ENCODE peak calls at places on chromosomes 11 and 22, in five cellular contexts. O is cardiac muscle cell; L is NCI-H1105 treated with DMSO at 0.1 percent for 48 hours; W is A172; Z is CD8-positive, alpha-beta memory T cell. I is an unnamed sample.
A peak's percentile ranks its signal among the peaks of the same experiment; 100 is the strongest.

GRCh38 chr11:17979770-17980371 is 33.0 kb downstream of the SERGEF start:
- DNase-seq in L (peak; percentile 67), W (peak; percentile 44), Z (peak; percentile 12), O (peak; percentile 22), I (peak; percentile 16)

GRCh38 chr22:28833276-28833923 is 33.0 kb upstream of the XBP1 start:
- DNase-seq in O (no peak), L (no peak), Z (no peak), W (no peak), I (no peak)

GRCh38 chr22:50671641-50672040 is 982 bp upstream of the SHANK3 start:
- DNase-seq in L (no peak), Z (no peak), W (no peak), O (no peak), I (peak; percentile 56)

GRCh38 chr11:10930224-10930960 is 72.5 kb upstream of the ZBED5 start:
- DNase-seq in W (peak; percentile 21), O (no peak), L (peak; percentile 31), Z (peak; percentile 7), I (no peak)

GRCh38 chr11:103587951-103588788 is 448.3 kb upstream of the DDI1 start:
- DNase-seq in W (no peak), O (no peak), Z (no peak), L (peak; percentile 87), I (no peak)

GRCh38 chr11:6473481-6474422 is at the start of gene TRIM3:
- DNase-seq in W (peak; percentile 75), L (peak; percentile 79), Z (peak; percentile 80), O (peak; percentile 94), I (peak; percentile 97)

GRCh38 chr11:27557223-27557622 is 50.7 kb upstream of the LIN7C start:
- DNase-seq in Z (no peak), L (no peak), W (no peak), O (peak; percentile 5), I (no peak)

GRCh38 chr22:24137595-24137994 is 43.7 kb upstream of the SUSD2 start:
- DNase-seq in Z (no peak), O (peak; percentile 81), L (no peak), W (no peak), I (peak; percentile 62)

GRCh38 chr22:24417901-24418641 is 9.3 kb upstream of the ADORA2A start:
- DNase-seq in W (no peak), Z (no peak), O (peak; percentile 29), L (no peak), I (no peak)

GRCh38 chr22:19085233-19086043 is 36.8 kb downstream of the DGCR2 start:
- DNase-seq in O (peak; percentile 49), W (peak; percentile 38), Z (no peak), L (peak; percentile 14), I (peak; percentile 48)

GRCh38 chr11:94873910-94874575 is 99.3 kb downstream of the CWC15 start:
- DNase-seq in W (no peak), L (no peak), Z (no peak), O (peak; percentile 21), I (no peak)

GRCh38 chr11:56410801-56411200 is 1.7 kb upstream of the OR5AL1 start:
- DNase-seq in Z (no peak), W (no peak), O (no peak), L (no peak), I (no peak)

GRCh38 chr11:59901306-59901705 is 22.7 kb downstream of the OOSP3 start:
- DNase-seq in L (no peak), O (peak; percentile 48), Z (no peak), W (peak; percentile 98), I (no peak)

GRCh38 chr11:111359223-111360149 is 19.6 kb downstream of the POU2AF1 start:
- DNase-seq in O (no peak), Z (no peak), L (no peak), W (no peak), I (no peak)

GRCh38 chr11:82046778-82047177 is 686.9 kb downstream of the FAM181B start:
- DNase-seq in W (peak; percentile 15), L (no peak), Z (no peak), O (peak; percentile 38), I (no peak)

GRCh38 chr22:46591890-46592289 is 28.3 kb upstream of the GRAMD4 start:
- DNase-seq in L (no peak), O (no peak), Z (no peak), W (no peak), I (no peak)

I was measured in hepatic stellate cell.